ENCODE peak calls at places on chromosome 6, in six cellular contexts. G, P, B, L, S and J are unnamed samples.

GRCh38 chr6:79775222-79775621 is 144.1 kb downstream of the SH3BGRL2 start:
- DNase-seq in G (no peak), P (no peak), B (no peak), L (no peak), S (no peak), J (no peak)

GRCh38 chr6:3119040-3119723 is 671 bp downstream of the BPHL start:
- DNase-seq in G (peak; percentile 75), P (no peak), B (peak; percentile 21), L (peak; percentile 16), S (no peak), J (peak; percentile 36)

GRCh38 chr6:170286246-170286933 is 4.5 kb downstream of the DLL1 start:
- DNase-seq in G (peak; percentile 37), P (no peak), B (no peak), L (no peak), S (peak; percentile 54), J (peak; percentile 40)

GRCh38 chr6:162372092-162372491 is 355.5 kb downstream of the PRKN start:
- DNase-seq in G (peak; percentile 61), P (no peak), B (no peak), L (no peak), S (no peak), J (no peak)

GRCh38 chr6:154510144-154510905 is at the start of gene CNKSR3:
- DNase-seq in G (peak; percentile 96), P (peak; percentile 93), B (no peak), L (peak; percentile 80), S (peak; percentile 89), J (peak; percentile 97)

GRCh38 chr6:3813150-3813780 is 35.9 kb upstream of the FAM50B start:
- DNase-seq in G (no peak), P (no peak), B (no peak), L (peak; percentile 63), S (peak; percentile 87), J (peak; percentile 41)

GRCh38 chr6:88855521-88856152 is 107.8 kb downstream of the RNGTT start:
- DNase-seq in G (no peak), P (no peak), B (no peak), L (no peak), S (no peak), J (no peak)

GRCh38 chr6:152585236-152585635 is 51.9 kb downstream of the SYNE1 start:
- DNase-seq in G (no peak), P (no peak), B (no peak), L (no peak), S (no peak), J (no peak)

GRCh38 chr6:149492798-149493165 is 8.0 kb upstream of the ZC3H12D start:
- DNase-seq in G (no peak), P (no peak), B (no peak), L (no peak), S (no peak), J (no peak)

GRCh38 chr6:2896741-2897140 is 6.4 kb downstream of the SERPINB9 start:
- DNase-seq in G (no peak), P (no peak), B (no peak), L (no peak), S (no peak), J (no peak)

GRCh38 chr6:43990627-43991619 is 136.3 kb downstream of the MRPL14 start:
- DNase-seq in G (peak; percentile 57), P (peak; percentile 70), B (no peak), L (no peak), S (no peak), J (peak; percentile 97)

GRCh38 chr6:2790588-2790987 is 25.4 kb downstream of the WRNIP1 start:
- DNase-seq in G (no peak), P (no peak), B (no peak), L (peak; percentile 35), S (no peak), J (no peak)

GRCh38 chr6:146890644-146891434 is 292.1 kb downstream of the ADGB start:
- DNase-seq in G (no peak), P (no peak), B (no peak), L (no peak), S (no peak), J (peak; percentile 63)

GRCh38 chr6:142883011-142883410 is 62.0 kb downstream of the HIVEP2 start:
- DNase-seq in G (no peak), P (no peak), B (no peak), L (no peak), S (no peak), J (no peak)

GRCh38 chr6:39090036-39090435 is 24.9 kb downstream of the SAYSD1 start:
- DNase-seq in G (no peak), P (no peak), B (no peak), L (no peak), S (no peak), J (no peak)

GRCh38 chr6:44309631-44310030 is 3.5 kb downstream of the AARS2 start:
- DNase-seq in G (no peak), P (no peak), B (no peak), L (no peak), S (no peak), J (no peak)

GRCh38 chr6:90216081-90216977 is 80.3 kb downstream of the BACH2 start:
- DNase-seq in G (no peak), P (no peak), B (peak; percentile 70), L (no peak), S (no peak), J (peak; percentile 82)

GRCh38 chr6:782141-782540 is 89.2 kb upstream of the EXOC2 start:
- DNase-seq in G (no peak), P (no peak), B (no peak), L (no peak), S (no peak), J (no peak)

GRCh38 chr6:5865492-5866031 is 141.2 kb downstream of the NRN1 start:
- DNase-seq in G (no peak), P (no peak), B (no peak), L (no peak), S (no peak), J (no peak)

GRCh38 chr6:5763871-5764270 is 242.9 kb downstream of the NRN1 start:
- DNase-seq in G (no peak), P (no peak), B (no peak), L (no peak), S (no peak), J (no peak)

GRCh38 chr6:163793584-163793983 is 379.1 kb downstream of the QKI start:
- DNase-seq in G (no peak), P (no peak), B (no peak), L (peak; percentile 90), S (no peak), J (peak; percentile 60)

GRCh38 chr6:26183581-26184408 is 96.6 kb downstream of the HFE start:
- DNase-seq in G (peak; percentile 65), P (peak; percentile 69), B (peak; percentile 57), L (peak; percentile 90), S (peak; percentile 63), J (peak; percentile 94)

GRCh38 chr6:130020106-130020851 is 1.9 kb downstream of the L3MBTL3 start:
- DNase-seq in G (peak; percentile 65), P (peak; percentile 31), B (peak; percentile 60), L (no peak), S (peak; percentile 14), J (no peak)

GRCh38 chr6:124780621-124781020 is 181.6 kb upstream of the RNF217 start:
- DNase-seq in G (no peak), P (no peak), B (no peak), L (peak; percentile 14), S (no peak), J (no peak)

GRCh38 chr6:18674346-18674745 is 287.2 kb downstream of the RNF144B start:
- DNase-seq in G (no peak), P (no peak), B (no peak), L (peak; percentile 39), S (no peak), J (no peak)

GRCh38 chr6:160427312-160428068 is 79.3 kb downstream of the SLC22A3 start:
- DNase-seq in G (peak; percentile 78), P (peak; percentile 53), B (no peak), L (peak; percentile 9), S (no peak), J (peak; percentile 35)

GRCh38 chr6:28979679-28980078 is 25.4 kb downstream of the ZNF311 start:
- DNase-seq in G (no peak), P (no peak), B (no peak), L (no peak), S (no peak), J (no peak)

GRCh38 chr6:52994031-52994788 is 874 bp downstream of the GSTA4 start:
- DNase-seq in G (no peak), P (peak; percentile 41), B (no peak), L (peak; percentile 43), S (peak; percentile 22), J (peak; percentile 51)

GRCh38 chr6:169189227-169189626 is 64.4 kb downstream of the THBS2 start:
- DNase-seq in G (no peak), P (no peak), B (no peak), L (no peak), S (no peak), J (no peak)

GRCh38 chr6:130269969-130270635 is 47.4 kb upstream of the SAMD3 start:
- DNase-seq in G (no peak), P (no peak), B (no peak), L (no peak), S (no peak), J (no peak)

GRCh38 chr6:127939442-127940066 is 38.7 kb upstream of the THEMIS start:
- DNase-seq in G (no peak), P (no peak), B (no peak), L (peak; percentile 51), S (no peak), J (peak; percentile 21)
- H3K4me3 ChIP-seq in G (no peak overlapping the region), P (no peak overlapping the region), B (no peak overlapping the region), L (no peak overlapping the region), S (no peak overlapping the region), J (no peak overlapping the region)

GRCh38 chr6:32244270-32244669 is 20.4 kb upstream of the NOTCH4 start:
- DNase-seq in G (no peak), P (no peak), B (no peak), L (no peak), S (no peak), J (peak; percentile 25)
- H3K4me3 ChIP-seq in G (no peak overlapping the region), P (no peak overlapping the region), B (no peak overlapping the region), L (no peak overlapping the region), S (peak overlapping the region; percentile 27), J (no peak overlapping the region)

DNA sequence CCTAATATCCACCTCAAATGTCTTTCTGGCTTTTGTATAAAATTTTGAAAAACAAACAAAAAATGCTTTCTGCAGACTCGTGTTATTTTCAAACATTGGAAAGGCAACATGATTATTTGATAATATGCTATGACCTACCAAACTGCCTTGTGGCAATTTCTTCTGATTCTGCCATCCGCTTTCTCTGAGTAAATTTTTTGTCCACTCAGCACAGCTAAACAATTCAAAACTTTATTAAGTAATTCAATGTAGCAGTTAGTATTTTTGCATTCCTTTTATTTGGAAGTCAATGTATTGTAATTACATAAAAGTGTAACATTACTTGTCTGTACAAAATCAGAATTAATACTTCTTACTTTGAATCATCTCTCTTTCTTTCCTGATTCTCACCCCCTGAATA is 1206.6 kb upstream of the EYS start:
- DNase-seq in G (no peak), P (no peak), B (no peak), L (no peak), S (no peak), J (no peak)
- H3K4me3 ChIP-seq in G (no peak overlapping the region), P (no peak overlapping the region), B (no peak overlapping the region), L (no peak overlapping the region), S (no peak overlapping the region), J (no peak overlapping the region)

DNA sequence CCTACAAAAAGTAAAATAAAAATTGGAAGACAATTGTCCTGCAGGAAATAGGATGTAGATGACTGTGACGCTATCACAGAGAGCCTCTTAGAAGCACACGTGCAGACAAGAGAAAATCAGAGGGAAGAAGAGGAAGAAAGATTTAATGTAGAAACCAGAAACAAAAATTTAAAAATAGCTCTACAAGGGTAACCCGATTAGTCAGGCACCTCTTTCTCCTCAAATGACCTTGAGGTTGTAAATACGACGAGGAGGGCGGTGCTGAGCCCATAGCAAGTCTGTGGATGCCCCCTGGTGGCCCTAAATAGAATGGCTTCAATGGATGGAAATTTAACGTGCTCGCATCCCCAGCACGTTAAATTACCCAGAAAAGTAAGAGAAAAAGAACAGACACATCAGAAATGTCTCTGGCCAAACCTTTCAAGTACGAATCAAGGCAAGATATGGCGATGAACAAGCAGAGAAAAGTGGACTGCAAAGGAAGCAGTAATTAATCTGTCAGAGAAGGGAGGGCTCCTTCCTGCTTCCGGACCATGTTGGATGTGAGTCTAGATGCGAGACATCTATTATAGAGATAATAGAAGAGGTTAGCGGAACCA is 4.2 kb upstream of the PRPH2 start:
- DNase-seq in G (peak; percentile 78), P (peak; percentile 81), B (peak; percentile 83), L (peak; percentile 88), S (peak; percentile 84), J (peak; percentile 94)
- H3K4me3 ChIP-seq in G (peak overlapping the region; percentile 62), P (peak overlapping the region; percentile 43), B (peak overlapping the region; percentile 54), L (peak overlapping the region; percentile 47), S (peak overlapping the region; percentile 66), J (peak overlapping the region; percentile 59)